ENCODE peak calls at places on chromosomes 5 and 9, in seven cellular contexts. One of them, this sample, is unnamed.

GRCh38 chr9:101445353-101446029 is 9.9 kb upstream of the ALDOB start:
- DNase-seq in heart left ventricle: no peak
- DNase-seq in NB4: peak
- DNase-seq in erythroblast: no peak
- DNase-seq in IMR-90: peak
- DNase-seq in HCT116: no peak
- DNase-seq in lower leg skin: no peak
- DNase-seq in this sample: no peak

GRCh38 chr9:127061411-127061810 is 61.0 kb downstream of the ANGPTL2 start:
- DNase-seq in heart left ventricle: no peak
- DNase-seq in NB4: no peak
- DNase-seq in erythroblast: no peak
- DNase-seq in IMR-90: no peak
- DNase-seq in HCT116: no peak
- DNase-seq in lower leg skin: no peak
- DNase-seq in this sample: no peak

GRCh38 chr5:115033861-115034260 is 135.8 kb downstream of the TRIM36 start:
- DNase-seq in heart left ventricle: no peak
- DNase-seq in NB4: peak
- DNase-seq in erythroblast: peak
- DNase-seq in IMR-90: no peak
- DNase-seq in HCT116: no peak
- DNase-seq in lower leg skin: no peak
- DNase-seq in this sample: no peak

GRCh38 chr5:95824747-95825146 is 2.2 kb upstream of the GLRX start:
- DNase-seq in heart left ventricle: no peak
- DNase-seq in NB4: no peak
- DNase-seq in erythroblast: peak
- DNase-seq in IMR-90: no peak
- DNase-seq in HCT116: no peak
- DNase-seq in lower leg skin: peak
- DNase-seq in this sample: no peak

GRCh38 chr5:1493941-1494340 is 29.8 kb downstream of the LPCAT1 start:
- DNase-seq in heart left ventricle: no peak
- DNase-seq in NB4: no peak
- DNase-seq in erythroblast: no peak
- DNase-seq in IMR-90: no peak
- DNase-seq in HCT116: no peak
- DNase-seq in lower leg skin: no peak
- DNase-seq in this sample: no peak

GRCh38 chr9:116979461-116979860 is 292.4 kb downstream of the TRIM32 start:
- DNase-seq in heart left ventricle: no peak
- DNase-seq in NB4: no peak
- DNase-seq in erythroblast: no peak
- DNase-seq in IMR-90: no peak
- DNase-seq in HCT116: no peak
- DNase-seq in lower leg skin: no peak
- DNase-seq in this sample: no peak

GRCh38 chr5:107997338-107997979 is 326.7 kb upstream of the EFNA5 start:
- DNase-seq in heart left ventricle: no peak
- DNase-seq in NB4: no peak
- DNase-seq in erythroblast: no peak
- DNase-seq in IMR-90: peak
- DNase-seq in HCT116: no peak
- DNase-seq in lower leg skin: no peak
- DNase-seq in this sample: no peak

GRCh38 chr9:135616621-135617537 is 22.5 kb downstream of the GLT6D1 start:
- DNase-seq in heart left ventricle: no peak
- DNase-seq in NB4: no peak
- DNase-seq in erythroblast: no peak
- DNase-seq in IMR-90: no peak
- DNase-seq in HCT116: no peak
- DNase-seq in lower leg skin: peak
- DNase-seq in this sample: no peak

GRCh38 chr5:36435516-36435915 is 133.8 kb upstream of the RANBP3L start:
- DNase-seq in heart left ventricle: no peak
- DNase-seq in NB4: no peak
- DNase-seq in erythroblast: no peak
- DNase-seq in IMR-90: no peak
- DNase-seq in HCT116: no peak
- DNase-seq in lower leg skin: no peak
- DNase-seq in this sample: no peak

GRCh38 chr5:151947924-151948323 is 23.3 kb upstream of the GLRA1 start:
- DNase-seq in heart left ventricle: no peak
- DNase-seq in NB4: no peak
- DNase-seq in erythroblast: no peak
- DNase-seq in IMR-90: no peak
- DNase-seq in HCT116: no peak
- DNase-seq in lower leg skin: no peak
- DNase-seq in this sample: no peak

GRCh38 chr5:61734001-61734400 is 401.9 kb downstream of the ZSWIM6 start:
- DNase-seq in heart left ventricle: no peak
- DNase-seq in NB4: no peak
- DNase-seq in erythroblast: no peak
- DNase-seq in IMR-90: no peak
- DNase-seq in HCT116: no peak
- DNase-seq in lower leg skin: no peak
- DNase-seq in this sample: no peak

GRCh38 chr9:123246534-123246933 is 21.9 kb downstream of the STRBP start:
- DNase-seq in heart left ventricle: no peak
- DNase-seq in NB4: no peak
- DNase-seq in erythroblast: no peak
- DNase-seq in IMR-90: no peak
- DNase-seq in HCT116: no peak
- DNase-seq in lower leg skin: no peak
- DNase-seq in this sample: no peak

GRCh38 chr9:109556061-109556460 is 58.0 kb upstream of the PTPN3 start:
- DNase-seq in heart left ventricle: no peak
- DNase-seq in NB4: no peak
- DNase-seq in erythroblast: no peak
- DNase-seq in IMR-90: no peak
- DNase-seq in HCT116: no peak
- DNase-seq in lower leg skin: no peak
- DNase-seq in this sample: no peak

DNA sequence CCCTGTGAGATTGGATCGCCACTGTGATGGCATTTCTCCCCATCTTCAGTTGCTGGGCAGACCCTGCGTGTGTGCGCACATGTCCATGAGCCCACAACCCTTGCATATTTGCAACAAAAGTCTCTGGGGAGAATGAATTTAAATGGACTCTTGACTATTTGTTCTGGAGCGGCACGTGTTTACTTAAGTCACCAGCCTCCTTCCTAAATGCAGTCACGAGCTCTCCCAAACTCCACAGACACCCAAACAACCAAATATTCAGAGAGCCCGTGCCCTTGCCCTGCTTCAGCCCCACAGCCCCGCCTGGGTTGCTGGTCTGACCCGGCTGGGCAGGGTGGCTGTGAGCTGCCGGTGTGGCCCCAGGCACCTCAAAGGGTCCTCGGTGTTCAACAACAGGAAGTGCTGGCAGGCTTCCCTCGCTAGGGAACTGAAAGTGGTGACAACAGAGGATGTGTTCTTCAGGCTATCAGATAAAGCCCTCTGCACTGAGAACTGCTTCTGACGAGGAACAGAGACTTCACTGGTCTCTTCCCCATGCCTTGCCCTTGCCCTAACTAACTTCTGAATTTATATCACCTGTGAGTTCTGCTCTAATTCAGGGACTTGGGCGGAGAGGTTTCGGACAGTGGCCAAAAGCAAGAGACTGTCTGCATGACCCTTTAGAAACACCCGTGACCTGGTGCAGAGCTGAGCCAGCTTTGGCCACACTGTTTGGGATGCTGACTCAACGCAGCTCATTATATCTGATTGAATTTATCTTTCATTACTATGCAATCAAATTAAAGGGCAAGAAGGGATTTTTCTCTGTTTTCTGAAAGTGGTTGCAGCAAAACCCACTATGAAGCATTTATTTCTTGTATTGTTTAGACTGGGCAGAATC is 19.2 kb upstream of the CD180 start:
- DNase-seq in heart left ventricle: peak
- DNase-seq in NB4: peak
- DNase-seq in erythroblast: peak
- DNase-seq in IMR-90: peak
- DNase-seq in HCT116: no peak
- DNase-seq in lower leg skin: peak
- DNase-seq in this sample: no peak
- TF ChIP-seq POLR2A in heart left ventricle: no peak
- TF ChIP-seq POLR2A in NB4: no peak
- TF ChIP-seq POLR2A in erythroblast: no peak
- TF ChIP-seq POLR2A in IMR-90: no peak
- TF ChIP-seq POLR2A in HCT116: no peak
- TF ChIP-seq POLR2A in lower leg skin: no peak
- TF ChIP-seq POLR2A in this sample: no peak

DNA sequence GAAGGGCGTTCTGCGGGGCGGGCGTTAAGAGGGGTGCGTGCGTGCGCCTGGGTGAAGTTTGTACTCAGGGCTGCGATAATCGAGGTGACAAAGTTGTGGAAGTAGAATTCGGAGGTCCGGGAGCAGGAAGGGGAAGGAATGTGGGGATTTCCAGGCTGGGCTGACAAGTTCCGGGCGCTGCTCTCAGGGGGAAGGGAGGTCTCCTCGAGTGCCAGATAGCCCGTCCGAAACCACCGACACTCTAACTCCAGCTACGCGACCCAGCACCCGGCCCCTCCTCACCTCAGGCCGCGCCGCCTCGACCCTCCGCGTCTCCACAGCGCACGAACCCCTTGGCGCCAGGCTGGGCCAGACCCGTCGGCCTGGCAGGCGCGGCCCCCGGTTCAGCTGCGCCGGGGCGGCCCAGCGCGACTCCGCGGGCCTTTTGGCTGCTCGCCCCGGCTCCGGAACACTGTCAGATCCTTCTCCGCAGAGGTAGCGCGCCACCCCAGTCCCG is at the start of gene IL6ST:
- DNase-seq in heart left ventricle: no peak
- DNase-seq in NB4: no peak
- DNase-seq in erythroblast: peak
- DNase-seq in IMR-90: peak
- DNase-seq in HCT116: no peak
- DNase-seq in lower leg skin: no peak
- DNase-seq in this sample: peak
- TF ChIP-seq POLR2A in heart left ventricle: peak
- TF ChIP-seq POLR2A in NB4: no peak
- TF ChIP-seq POLR2A in erythroblast: no peak
- TF ChIP-seq POLR2A in IMR-90: peak
- TF ChIP-seq POLR2A in HCT116: peak
- TF ChIP-seq POLR2A in lower leg skin: peak
- TF ChIP-seq POLR2A in this sample: peak

DNA sequence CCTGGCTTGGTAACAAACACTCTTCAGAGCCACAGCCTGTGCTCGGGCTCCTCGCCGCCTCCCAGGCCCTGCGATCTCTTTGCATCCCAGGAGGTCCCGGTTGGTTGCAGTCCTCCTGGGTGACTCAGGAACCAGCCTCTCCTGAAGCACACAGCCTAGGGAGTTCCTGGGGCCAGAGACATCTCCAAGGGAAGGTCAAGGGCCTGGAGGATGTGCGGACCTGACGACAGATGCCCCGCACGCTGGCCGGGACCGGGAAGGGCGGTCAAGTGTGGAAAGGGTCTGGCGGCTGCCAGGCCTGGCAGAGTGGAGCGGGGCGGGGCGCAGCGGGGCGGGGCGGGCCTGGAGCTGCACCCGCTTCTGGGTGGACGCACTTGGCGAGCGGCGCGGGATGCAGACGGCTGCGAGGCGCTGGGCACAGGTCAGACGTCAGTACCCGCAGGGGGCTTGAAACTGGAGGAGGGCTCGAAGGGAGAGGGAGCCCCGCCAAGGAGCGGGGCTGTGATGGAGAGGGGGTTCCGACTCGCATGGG is 45.0 kb upstream of the PRSS3 start:
- DNase-seq in heart left ventricle: no peak
- DNase-seq in NB4: no peak
- DNase-seq in erythroblast: no peak
- DNase-seq in IMR-90: peak
- DNase-seq in HCT116: no peak
- DNase-seq in lower leg skin: no peak
- DNase-seq in this sample: peak
- TF ChIP-seq POLR2A in heart left ventricle: no peak
- TF ChIP-seq POLR2A in NB4: no peak
- TF ChIP-seq POLR2A in erythroblast: no peak
- TF ChIP-seq POLR2A in IMR-90: no peak
- TF ChIP-seq POLR2A in HCT116: no peak
- TF ChIP-seq POLR2A in lower leg skin: no peak
- TF ChIP-seq POLR2A in this sample: no peak

GRCh38 chr5:142324377-142324870 is 397 bp downstream of the SPRY4 start:
- DNase-seq in heart left ventricle: peak
- DNase-seq in NB4: no peak
- DNase-seq in erythroblast: no peak
- DNase-seq in IMR-90: no peak
- DNase-seq in HCT116: no peak
- DNase-seq in lower leg skin: no peak
- DNase-seq in this sample: no peak

GRCh38 chr5:142326480-142326938 is 1.7 kb upstream of the SPRY4 start:
- DNase-seq in heart left ventricle: no peak
- DNase-seq in NB4: peak
- DNase-seq in erythroblast: no peak
- DNase-seq in IMR-90: no peak
- DNase-seq in HCT116: no peak
- DNase-seq in lower leg skin: no peak
- DNase-seq in this sample: no peak

GRCh38 chr5:142325677-142326479 is 1.1 kb upstream of the SPRY4 start:
- DNase-seq in heart left ventricle: peak
- DNase-seq in NB4: peak
- DNase-seq in erythroblast: peak
- DNase-seq in IMR-90: peak
- DNase-seq in HCT116: peak
- DNase-seq in lower leg skin: peak
- DNase-seq in this sample: peak

GRCh38 chr5:142323480-142324376 is 1.1 kb downstream of the SPRY4 start:
- DNase-seq in heart left ventricle: peak
- DNase-seq in NB4: peak
- DNase-seq in erythroblast: no peak
- DNase-seq in IMR-90: peak
- DNase-seq in HCT116: no peak
- DNase-seq in lower leg skin: peak
- DNase-seq in this sample: no peak

DNA sequence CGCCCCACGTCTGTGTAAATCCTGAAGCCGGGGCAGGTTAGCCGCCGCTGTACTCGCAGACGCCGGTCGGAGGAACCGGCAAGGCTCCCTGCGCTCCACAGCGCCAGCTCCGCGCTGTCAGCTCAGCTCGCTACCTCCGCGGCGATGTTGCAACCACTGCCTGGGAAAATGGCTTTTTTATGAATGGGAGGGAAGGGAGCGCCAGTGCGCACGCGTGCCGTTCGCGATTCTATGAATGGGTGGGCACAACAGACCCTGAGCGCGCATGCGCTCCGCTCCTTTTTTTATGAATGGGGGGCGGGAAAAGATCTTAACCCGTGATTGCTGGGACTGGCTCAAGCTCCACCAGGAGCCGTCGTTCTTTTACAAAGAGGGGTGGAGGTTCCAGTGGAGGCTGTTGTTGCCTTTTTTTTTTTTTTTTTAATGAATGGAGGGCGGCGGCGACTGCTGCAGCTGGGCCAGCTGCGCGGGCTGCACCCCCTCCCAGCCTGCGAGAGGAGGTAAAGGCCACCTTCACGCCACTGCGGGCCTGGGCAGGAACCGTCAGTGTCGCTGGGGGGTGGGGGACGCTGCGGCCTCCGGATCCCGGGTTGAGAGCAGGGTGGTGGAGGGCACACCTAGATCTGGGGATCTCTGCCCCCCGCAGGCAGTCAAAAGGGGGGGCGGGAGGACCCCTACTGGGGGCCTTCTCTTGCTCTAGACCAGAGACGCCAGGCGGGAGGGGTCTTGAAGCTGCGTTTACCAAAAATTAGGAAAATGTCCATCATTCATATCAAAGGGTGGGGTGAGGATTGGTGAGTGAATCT is at the start of gene SPRY4:
- DNase-seq in heart left ventricle: peak
- DNase-seq in NB4: peak
- DNase-seq in erythroblast: peak
- DNase-seq in IMR-90: peak
- DNase-seq in HCT116: peak
- DNase-seq in lower leg skin: peak
- DNase-seq in this sample: peak
- TF ChIP-seq POLR2A in heart left ventricle: peak
- TF ChIP-seq POLR2A in NB4: peak
- TF ChIP-seq POLR2A in erythroblast: peak
- TF ChIP-seq POLR2A in IMR-90: peak
- TF ChIP-seq POLR2A in HCT116: peak
- TF ChIP-seq POLR2A in lower leg skin: no peak
- TF ChIP-seq POLR2A in this sample: peak

This sample was measured in H54.